ENCODE peak calls at places on chromosome 19, in four cellular contexts. One of them, this sample, is unnamed.

GRCh38 chr19:41027273-41027967 is 36.3 kb downstream of the CYP2B6 start:
- DNase-seq in GM12878: no peak
- DNase-seq in K562: no peak
- DNase-seq in GM12891: no peak
- DNase-seq in this sample: no peak

GRCh38 chr19:36819130-36819630 is 19.0 kb downstream of the ZNF790 start:
- DNase-seq in GM12878: no peak
- DNase-seq in K562: no peak
- DNase-seq in GM12891: no peak
- DNase-seq in this sample: no peak

GRCh38 chr19:17772172-17772571 is 20.9 kb downstream of the FCHO1 start:
- DNase-seq in GM12878: no peak
- DNase-seq in K562: peak
- DNase-seq in GM12891: no peak
- DNase-seq in this sample: no peak

GRCh38 chr19:13701624-13702023 is 62.7 kb upstream of the MRI1 start:
- DNase-seq in GM12878: no peak
- DNase-seq in K562: no peak
- DNase-seq in GM12891: no peak
- DNase-seq in this sample: no peak

GRCh38 chr19:438416-438958 is 22.3 kb downstream of the SHC2 start:
- DNase-seq in GM12878: no peak
- DNase-seq in K562: no peak
- DNase-seq in GM12891: no peak
- DNase-seq in this sample: no peak

GRCh38 chr19:11578342-11579142 is 1.1 kb upstream of the ACP5 start:
- DNase-seq in GM12878: no peak
- DNase-seq in K562: peak
- DNase-seq in GM12891: peak
- DNase-seq in this sample: peak

GRCh38 chr19:9009935-9010651 is at the start of gene MUC16:
- DNase-seq in GM12878: no peak
- DNase-seq in K562: no peak
- DNase-seq in GM12891: no peak
- DNase-seq in this sample: no peak

GRCh38 chr19:31232871-31233270 is 116.4 kb downstream of the TSHZ3 start:
- DNase-seq in GM12878: no peak
- DNase-seq in K562: no peak
- DNase-seq in GM12891: no peak
- DNase-seq in this sample: no peak

DNA sequence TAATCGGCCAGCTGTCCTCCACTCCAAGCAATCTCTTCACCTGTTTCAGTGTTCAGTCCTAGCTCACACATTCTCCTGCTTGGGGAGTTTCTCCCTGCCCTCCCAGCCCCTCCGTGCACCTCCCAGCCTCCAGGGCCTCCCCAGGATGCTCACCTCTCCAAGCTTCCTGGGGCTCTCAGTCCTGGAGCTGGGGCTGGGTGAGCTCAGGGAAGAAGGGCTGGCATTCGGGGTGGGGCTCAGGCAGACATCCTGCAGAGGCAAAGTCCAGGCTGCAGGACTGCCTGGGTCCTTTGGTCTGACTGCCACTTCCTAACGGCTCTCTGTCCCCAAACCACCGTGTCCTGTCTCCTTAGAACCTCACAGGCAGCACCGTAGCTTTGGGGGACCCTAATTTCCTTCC is 2.6 kb downstream of the TMEM150B start:
- DNase-seq in GM12878: no peak
- DNase-seq in K562: no peak
- DNase-seq in GM12891: no peak
- DNase-seq in this sample: no peak
- TF ChIP-seq POLR2AphosphoS5 in GM12878: no peak
- TF ChIP-seq POLR2AphosphoS5 in K562: no peak
- TF ChIP-seq POLR2AphosphoS5 in GM12891: no peak
- TF ChIP-seq POLR2AphosphoS5 in this sample: no peak

GRCh38 chr19:5953680-5954213 is 24.2 kb downstream of the RANBP3 start:
- DNase-seq in GM12878: no peak
- DNase-seq in K562: peak
- DNase-seq in GM12891: no peak
- DNase-seq in this sample: no peak

GRCh38 chr19:5953034-5953589 is 24.8 kb downstream of the RANBP3 start:
- DNase-seq in GM12878: no peak
- DNase-seq in K562: no peak
- DNase-seq in GM12891: no peak
- DNase-seq in this sample: no peak

GRCh38 chr19:5950744-5951143 is 27.2 kb downstream of the RANBP3 start:
- DNase-seq in GM12878: no peak
- DNase-seq in K562: no peak
- DNase-seq in GM12891: no peak
- DNase-seq in this sample: no peak

GRCh38 chr19:5951338-5951861 is 26.5 kb downstream of the RANBP3 start:
- DNase-seq in GM12878: no peak
- DNase-seq in K562: no peak
- DNase-seq in GM12891: peak
- DNase-seq in this sample: peak

DNA sequence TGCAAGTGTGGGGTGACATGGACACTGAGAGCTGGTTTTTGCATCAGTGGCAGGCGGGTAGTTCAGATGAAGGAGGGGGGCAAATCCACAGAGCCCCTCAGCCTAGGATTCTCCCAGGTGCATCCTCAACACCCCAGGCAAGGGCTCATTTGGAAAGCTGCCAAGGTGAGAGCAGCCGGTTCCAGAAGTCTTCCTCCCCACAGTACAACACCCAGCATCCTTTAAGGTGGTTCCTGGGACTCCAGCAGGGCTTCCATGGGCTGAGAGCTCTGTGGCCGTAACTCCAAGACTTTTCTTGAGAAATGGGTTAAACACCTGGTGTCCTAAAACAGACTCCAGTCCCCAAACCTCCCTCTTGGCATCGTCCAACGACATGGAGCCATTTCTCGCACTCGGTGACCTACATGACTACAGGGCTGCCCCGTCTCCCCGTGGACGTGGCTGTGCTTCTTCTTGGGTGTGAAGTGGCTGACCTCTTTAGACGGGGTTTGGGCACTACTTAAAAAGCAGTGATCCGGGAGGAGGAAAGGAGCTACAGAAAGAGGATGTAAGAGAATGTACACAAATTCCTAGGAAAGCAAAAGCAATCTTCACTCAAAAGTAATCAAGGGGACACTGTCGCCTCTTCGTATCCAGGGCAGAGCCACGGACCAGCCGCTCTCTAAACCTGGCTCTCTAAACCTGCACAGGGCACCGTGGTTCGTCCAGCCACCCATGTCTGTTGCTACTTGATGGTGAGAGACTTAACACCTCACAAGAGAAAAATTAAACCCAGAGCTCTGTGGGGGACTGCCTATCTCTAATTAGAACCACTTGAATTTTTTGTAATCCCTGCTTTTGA is 25.5 kb downstream of the RANBP3 start:
- DNase-seq in GM12878: no peak
- DNase-seq in K562: no peak
- DNase-seq in GM12891: no peak
- DNase-seq in this sample: no peak
- TF ChIP-seq SPI1 in GM12878: no peak
- TF ChIP-seq SPI1 in K562: no peak
- TF ChIP-seq SPI1 in GM12891: no peak
- TF ChIP-seq SPI1 in this sample: no peak

GRCh38 chr19:48795855-48796142 is 15.0 kb downstream of the BCAT2 start:
- DNase-seq in GM12878: no peak
- DNase-seq in K562: no peak
- DNase-seq in GM12891: no peak
- DNase-seq in this sample: no peak

GRCh38 chr19:48795055-48795854 is 15.6 kb downstream of the BCAT2 start:
- DNase-seq in GM12878: peak
- DNase-seq in K562: peak
- DNase-seq in GM12891: peak
- DNase-seq in this sample: peak

GRCh38 chr19:48797103-48797502 is 13.7 kb downstream of the BCAT2 start:
- DNase-seq in GM12878: no peak
- DNase-seq in K562: no peak
- DNase-seq in GM12891: no peak
- DNase-seq in this sample: no peak

GRCh38 chr19:48794291-48794690 is 16.5 kb downstream of the BCAT2 start:
- DNase-seq in GM12878: no peak
- DNase-seq in K562: no peak
- DNase-seq in GM12891: no peak
- DNase-seq in this sample: no peak

DNA sequence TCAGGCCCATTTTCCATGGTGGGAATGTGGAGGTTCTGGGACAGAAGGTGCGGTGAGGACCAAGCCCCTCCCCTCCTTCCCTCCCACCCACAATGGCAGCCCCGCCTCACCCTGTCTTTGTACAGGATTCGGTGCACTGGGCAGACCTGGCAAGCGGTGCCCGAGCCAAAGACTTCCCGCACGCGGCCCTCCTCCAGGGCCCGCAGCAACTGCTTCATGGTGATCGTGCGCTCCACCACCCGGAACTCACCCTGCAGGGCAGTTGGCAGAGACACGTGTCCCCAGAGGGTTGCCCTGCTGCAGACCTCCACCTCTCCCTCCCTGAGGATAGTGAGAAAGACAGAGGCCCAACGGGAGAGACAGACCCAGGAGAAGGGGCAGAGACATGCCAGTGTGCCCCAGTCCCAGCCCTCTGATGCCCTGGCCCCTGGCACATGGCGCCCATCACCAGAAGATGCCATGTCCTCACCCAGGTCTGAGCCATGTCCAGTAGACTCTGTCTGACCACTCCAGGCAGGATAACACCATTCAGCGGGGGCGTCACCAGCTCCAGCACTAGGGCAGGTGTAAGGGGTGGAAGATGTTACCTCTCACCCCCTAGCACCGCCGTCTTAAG is 14.3 kb downstream of the BCAT2 start:
- DNase-seq in GM12878: no peak
- DNase-seq in K562: no peak
- DNase-seq in GM12891: no peak
- DNase-seq in this sample: no peak
- TF ChIP-seq POLR2AphosphoS5 in GM12878: no peak
- TF ChIP-seq POLR2AphosphoS5 in K562: no peak
- TF ChIP-seq POLR2AphosphoS5 in GM12891: no peak
- TF ChIP-seq POLR2AphosphoS5 in this sample: no peak

GRCh38 chr19:51119675-51120074 is 5.0 kb upstream of the SIGLEC9 start:
- DNase-seq in GM12878: no peak
- DNase-seq in K562: no peak
- DNase-seq in GM12891: no peak
- DNase-seq in this sample: no peak
- TF ChIP-seq SPI1 in GM12878: no peak
- TF ChIP-seq SPI1 in K562: no peak
- TF ChIP-seq SPI1 in GM12891: no peak
- TF ChIP-seq SPI1 in this sample: no peak

GRCh38 chr19:3302755-3303154 is 63.6 kb upstream of the NFIC start:
- DNase-seq in GM12878: no peak
- DNase-seq in K562: peak
- DNase-seq in GM12891: no peak
- DNase-seq in this sample: peak
- TF ChIP-seq POLR2AphosphoS5 in GM12878: no peak
- TF ChIP-seq POLR2AphosphoS5 in K562: no peak
- TF ChIP-seq POLR2AphosphoS5 in GM12891: no peak
- TF ChIP-seq POLR2AphosphoS5 in this sample: no peak

DNA sequence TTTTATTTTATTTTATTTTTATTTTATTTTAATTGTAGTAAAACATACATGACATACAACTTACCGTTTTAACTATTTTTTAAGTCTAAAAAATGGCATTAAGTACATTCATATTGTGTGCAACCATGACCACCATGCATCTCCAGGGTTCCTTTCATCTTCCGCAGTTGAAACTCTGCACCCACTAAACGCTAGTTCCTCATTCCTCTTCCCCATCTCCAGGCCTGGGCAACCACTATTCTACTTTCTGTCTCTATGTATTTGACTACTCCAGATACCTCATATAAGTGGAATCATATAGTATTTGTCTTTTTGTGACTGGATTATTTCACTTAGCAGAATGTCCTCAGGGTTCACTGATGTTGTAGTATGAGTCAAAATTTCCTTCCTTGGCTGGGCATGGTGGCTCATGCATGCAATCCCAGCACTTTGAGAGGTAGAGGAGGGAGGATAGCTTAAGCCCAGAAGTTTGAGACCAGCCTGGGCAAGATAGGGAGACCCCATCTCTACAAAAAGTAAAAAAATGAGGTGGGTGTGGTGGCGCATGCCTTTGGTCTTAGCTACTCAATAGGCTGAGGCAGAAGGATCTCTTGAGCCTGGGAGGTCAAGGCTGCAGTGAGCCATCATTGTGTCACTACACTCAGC is 55.7 kb upstream of the ZNF507 start:
- DNase-seq in GM12878: no peak
- DNase-seq in K562: no peak
- DNase-seq in GM12891: no peak
- DNase-seq in this sample: peak
- TF ChIP-seq SPI1 in GM12878: no peak
- TF ChIP-seq SPI1 in K562: no peak
- TF ChIP-seq SPI1 in GM12891: no peak
- TF ChIP-seq SPI1 in this sample: peak

GRCh38 chr19:2495130-2495641 is 19.3 kb downstream of the GADD45B start:
- DNase-seq in GM12878: no peak
- DNase-seq in K562: no peak
- DNase-seq in GM12891: no peak
- DNase-seq in this sample: peak
- TF ChIP-seq POLR2AphosphoS5 in GM12878: no peak
- TF ChIP-seq POLR2AphosphoS5 in K562: no peak
- TF ChIP-seq POLR2AphosphoS5 in GM12891: no peak
- TF ChIP-seq POLR2AphosphoS5 in this sample: no peak